ENCODE peak calls at places on chromosomes 2 and 18, in six cellular contexts. One of them, this sample, is unnamed.
A peak's percentile ranks its signal among the peaks of the same experiment; 100 is the strongest.

GRCh38 chr2:73092146-73092783 is 20.5 kb downstream of the RAB11FIP5 start:
- DNase-seq in fibroblast of mammary gland: no peak
- DNase-seq in GM20000: no peak
- DNase-seq in thyroid gland: no peak
- DNase-seq in adrenal gland: no peak
- DNase-seq in RWPE1: no peak
- DNase-seq in this sample: no peak

GRCh38 chr2:179842498-179843153 is 18.8 kb downstream of the ZNF385B start:
- DNase-seq in fibroblast of mammary gland: peak; percentile 8
- DNase-seq in GM20000: peak; percentile 29
- DNase-seq in thyroid gland: no peak
- DNase-seq in adrenal gland: peak; percentile 40
- DNase-seq in RWPE1: no peak
- DNase-seq in this sample: peak; percentile 22

GRCh38 chr2:235402444-235402843 is 91.4 kb upstream of the AGAP1 start:
- DNase-seq in fibroblast of mammary gland: no peak
- DNase-seq in GM20000: no peak
- DNase-seq in thyroid gland: no peak
- DNase-seq in adrenal gland: no peak
- DNase-seq in RWPE1: peak; percentile 28
- DNase-seq in this sample: no peak

GRCh38 chr18:23259701-23260661 is 124.7 kb downstream of the CABLES1 start:
- DNase-seq in fibroblast of mammary gland: peak; percentile 61
- DNase-seq in GM20000: peak; percentile 46
- DNase-seq in thyroid gland: peak; percentile 99
- DNase-seq in adrenal gland: peak; percentile 73
- DNase-seq in RWPE1: peak; percentile 15
- DNase-seq in this sample: peak; percentile 96

GRCh38 chr18:43129946-43130523 is 14.6 kb upstream of the RIT2 start:
- DNase-seq in fibroblast of mammary gland: peak; percentile 39
- DNase-seq in GM20000: no peak
- DNase-seq in thyroid gland: peak; percentile 2
- DNase-seq in adrenal gland: no peak
- DNase-seq in RWPE1: no peak
- DNase-seq in this sample: peak; percentile 3

GRCh38 chr2:176613358-176614032 is 344.3 kb downstream of the MTX2 start:
- DNase-seq in fibroblast of mammary gland: peak; percentile 63
- DNase-seq in GM20000: no peak
- DNase-seq in thyroid gland: no peak
- DNase-seq in adrenal gland: no peak
- DNase-seq in RWPE1: no peak
- DNase-seq in this sample: peak; percentile 19

GRCh38 chr2:98468621-98469236 is 24.1 kb downstream of the INPP4A start:
- DNase-seq in fibroblast of mammary gland: peak; percentile 65
- DNase-seq in GM20000: no peak
- DNase-seq in thyroid gland: no peak
- DNase-seq in adrenal gland: no peak
- DNase-seq in RWPE1: no peak
- DNase-seq in this sample: no peak

GRCh38 chr18:644395-645004 is 13.0 kb upstream of the TYMS start:
- DNase-seq in fibroblast of mammary gland: no peak
- DNase-seq in GM20000: no peak
- DNase-seq in thyroid gland: no peak
- DNase-seq in adrenal gland: no peak
- DNase-seq in RWPE1: no peak
- DNase-seq in this sample: no peak

GRCh38 chr2:131556998-131557397 is 29.3 kb downstream of the CCDC74A start:
- DNase-seq in fibroblast of mammary gland: no peak
- DNase-seq in GM20000: no peak
- DNase-seq in thyroid gland: no peak
- DNase-seq in adrenal gland: no peak
- DNase-seq in RWPE1: no peak
- DNase-seq in this sample: no peak

GRCh38 chr18:48968412-48969215 is 17.8 kb upstream of the SMAD7 start:
- DNase-seq in fibroblast of mammary gland: no peak
- DNase-seq in GM20000: no peak
- DNase-seq in thyroid gland: no peak
- DNase-seq in adrenal gland: no peak
- DNase-seq in RWPE1: no peak
- DNase-seq in this sample: no peak

GRCh38 chr2:176873403-176873802 is 339.2 kb upstream of the HNRNPA3 start:
- DNase-seq in fibroblast of mammary gland: peak; percentile 21
- DNase-seq in GM20000: no peak
- DNase-seq in thyroid gland: no peak
- DNase-seq in adrenal gland: no peak
- DNase-seq in RWPE1: no peak
- DNase-seq in this sample: no peak

GRCh38 chr2:147621656-147622197 is 223.1 kb upstream of the ACVR2A start:
- DNase-seq in fibroblast of mammary gland: no peak
- DNase-seq in GM20000: no peak
- DNase-seq in thyroid gland: no peak
- DNase-seq in adrenal gland: no peak
- DNase-seq in RWPE1: no peak
- DNase-seq in this sample: no peak

GRCh38 chr18:28086530-28087172 is 90.3 kb downstream of the CDH2 start:
- DNase-seq in fibroblast of mammary gland: peak; percentile 60
- DNase-seq in GM20000: no peak
- DNase-seq in thyroid gland: no peak
- DNase-seq in adrenal gland: no peak
- DNase-seq in RWPE1: no peak
- DNase-seq in this sample: no peak

GRCh38 chr2:213004197-213004821 is 147.1 kb downstream of the IKZF2 start:
- DNase-seq in fibroblast of mammary gland: no peak
- DNase-seq in GM20000: no peak
- DNase-seq in thyroid gland: no peak
- DNase-seq in adrenal gland: no peak
- DNase-seq in RWPE1: no peak
- DNase-seq in this sample: no peak

GRCh38 chr2:86398500-86398899 is 42.7 kb upstream of the KDM3A start:
- DNase-seq in fibroblast of mammary gland: no peak
- DNase-seq in GM20000: no peak
- DNase-seq in thyroid gland: no peak
- DNase-seq in adrenal gland: no peak
- DNase-seq in RWPE1: no peak
- DNase-seq in this sample: no peak

GRCh38 chr2:158926478-158926948 is 41.9 kb upstream of the TANC1 start:
- DNase-seq in fibroblast of mammary gland: peak; percentile 79
- DNase-seq in GM20000: no peak
- DNase-seq in thyroid gland: peak; percentile 72
- DNase-seq in adrenal gland: no peak
- DNase-seq in RWPE1: peak; percentile 34
- DNase-seq in this sample: peak; percentile 66

GRCh38 chr2:36438454-36438977 is 82.9 kb downstream of the CRIM1 start:
- DNase-seq in fibroblast of mammary gland: peak; percentile 99
- DNase-seq in GM20000: no peak
- DNase-seq in thyroid gland: no peak
- DNase-seq in adrenal gland: no peak
- DNase-seq in RWPE1: peak; percentile 96
- DNase-seq in this sample: peak; percentile 94

GRCh38 chr18:48982269-48982668 is 31.5 kb upstream of the SMAD7 start:
- DNase-seq in fibroblast of mammary gland: no peak
- DNase-seq in GM20000: no peak
- DNase-seq in thyroid gland: no peak
- DNase-seq in adrenal gland: no peak
- DNase-seq in RWPE1: no peak
- DNase-seq in this sample: no peak

GRCh38 chr2:5022056-5022455 is 670.1 kb upstream of the SOX11 start:
- DNase-seq in fibroblast of mammary gland: no peak
- DNase-seq in GM20000: no peak
- DNase-seq in thyroid gland: no peak
- DNase-seq in adrenal gland: no peak
- DNase-seq in RWPE1: no peak
- DNase-seq in this sample: no peak

GRCh38 chr2:54603357-54603756 is 120.1 kb upstream of the EML6 start:
- DNase-seq in fibroblast of mammary gland: peak; percentile 19
- DNase-seq in GM20000: no peak
- DNase-seq in thyroid gland: no peak
- DNase-seq in adrenal gland: no peak
- DNase-seq in RWPE1: no peak
- DNase-seq in this sample: no peak

GRCh38 chr2:101759162-101759561 is 61.7 kb downstream of the MAP4K4 start:
- DNase-seq in fibroblast of mammary gland: peak; percentile 93
- DNase-seq in GM20000: no peak
- DNase-seq in thyroid gland: no peak
- DNase-seq in adrenal gland: peak; percentile 23
- DNase-seq in RWPE1: peak; percentile 62
- DNase-seq in this sample: peak; percentile 96

GRCh38 chr2:201797175-201797840 is 9.0 kb upstream of the CDK15 start:
- DNase-seq in fibroblast of mammary gland: peak; percentile 74
- DNase-seq in GM20000: no peak
- DNase-seq in thyroid gland: no peak
- DNase-seq in adrenal gland: no peak
- DNase-seq in RWPE1: no peak
- DNase-seq in this sample: peak; percentile 21

GRCh38 chr2:128513416-128514283 is 195.0 kb upstream of the HS6ST1 start:
- DNase-seq in fibroblast of mammary gland: no peak
- DNase-seq in GM20000: no peak
- DNase-seq in thyroid gland: no peak
- DNase-seq in adrenal gland: peak; percentile 27
- DNase-seq in RWPE1: no peak
- DNase-seq in this sample: no peak

GRCh38 chr2:195038158-195038557 is 618.9 kb upstream of the SLC39A10 start:
- DNase-seq in fibroblast of mammary gland: peak; percentile 3
- DNase-seq in GM20000: no peak
- DNase-seq in thyroid gland: no peak
- DNase-seq in adrenal gland: no peak
- DNase-seq in RWPE1: no peak
- DNase-seq in this sample: peak; percentile 35

GRCh38 chr2:26849056-26850001 is 1.4 kb downstream of the DPYSL5 start:
- DNase-seq in fibroblast of mammary gland: no peak
- DNase-seq in GM20000: peak; percentile 55
- DNase-seq in thyroid gland: no peak
- DNase-seq in adrenal gland: no peak
- DNase-seq in RWPE1: no peak
- DNase-seq in this sample: no peak

GRCh38 chr18:58567453-58568196 is 61.3 kb downstream of the ALPK2 start:
- DNase-seq in fibroblast of mammary gland: peak; percentile 100
- DNase-seq in GM20000: no peak
- DNase-seq in thyroid gland: no peak
- DNase-seq in adrenal gland: no peak
- DNase-seq in RWPE1: peak; percentile 42
- DNase-seq in this sample: peak; percentile 89

GRCh38 chr2:177332041-177332991 is 60.3 kb upstream of the AGPS start:
- DNase-seq in fibroblast of mammary gland: peak; percentile 81
- DNase-seq in GM20000: peak; percentile 48
- DNase-seq in thyroid gland: peak; percentile 62
- DNase-seq in adrenal gland: peak; percentile 69
- DNase-seq in RWPE1: peak; percentile 41
- DNase-seq in this sample: peak; percentile 88

GRCh38 chr2:9206991-9207640 is 504 bp downstream of the ASAP2 start:
- DNase-seq in fibroblast of mammary gland: no peak
- DNase-seq in GM20000: peak; percentile 59
- DNase-seq in thyroid gland: peak; percentile 45
- DNase-seq in adrenal gland: peak; percentile 29
- DNase-seq in RWPE1: peak; percentile 34
- DNase-seq in this sample: no peak

GRCh38 chr18:10477863-10478260 is 23.4 kb downstream of the APCDD1 start:
- DNase-seq in fibroblast of mammary gland: no peak
- DNase-seq in GM20000: no peak
- DNase-seq in thyroid gland: no peak
- DNase-seq in adrenal gland: no peak
- DNase-seq in RWPE1: no peak
- DNase-seq in this sample: no peak

GRCh38 chr2:98324181-98324580 is 22.1 kb upstream of the CNGA3 start:
- DNase-seq in fibroblast of mammary gland: peak; percentile 58
- DNase-seq in GM20000: no peak
- DNase-seq in thyroid gland: no peak
- DNase-seq in adrenal gland: no peak
- DNase-seq in RWPE1: no peak
- DNase-seq in this sample: peak; percentile 44

GRCh38 chr18:75869197-75869596 is 441.7 kb upstream of the SMIM21 start:
- DNase-seq in fibroblast of mammary gland: no peak
- DNase-seq in GM20000: no peak
- DNase-seq in thyroid gland: no peak
- DNase-seq in adrenal gland: no peak
- DNase-seq in RWPE1: no peak
- DNase-seq in this sample: no peak

GRCh38 chr2:208255557-208256106 is 761 bp upstream of the IDH1 start:
- DNase-seq in fibroblast of mammary gland: no peak
- DNase-seq in GM20000: no peak
- DNase-seq in thyroid gland: no peak
- DNase-seq in adrenal gland: peak; percentile 26
- DNase-seq in RWPE1: no peak
- DNase-seq in this sample: no peak
- TF ChIP-seq CTCF in fibroblast of mammary gland: no peak
- TF ChIP-seq CTCF in GM20000: no peak
- TF ChIP-seq CTCF in thyroid gland: no peak
- TF ChIP-seq CTCF in adrenal gland: no peak
- TF ChIP-seq CTCF in RWPE1: peak; percentile 29
- TF ChIP-seq CTCF in this sample: no peak

DNA sequence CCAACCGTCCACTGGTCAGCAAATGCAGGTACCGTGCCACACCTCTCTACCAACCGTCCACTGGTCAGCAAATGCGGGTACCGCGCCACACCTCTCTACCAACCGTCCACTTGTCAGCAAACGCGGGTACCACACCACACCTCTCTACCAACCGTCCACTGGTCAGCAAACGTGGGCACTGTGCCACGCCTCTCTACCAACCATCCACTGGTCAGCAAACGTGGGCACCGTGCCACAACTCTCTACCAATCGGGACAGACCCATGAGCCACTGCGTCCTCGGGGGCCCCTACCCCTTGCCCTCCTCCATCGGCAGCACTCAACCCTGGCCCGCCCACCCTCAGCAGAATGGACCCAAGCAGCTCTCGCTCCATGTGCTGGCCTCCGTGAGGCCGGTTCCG is 226.4 kb upstream of the SALL3 start:
- DNase-seq in fibroblast of mammary gland: no peak
- DNase-seq in GM20000: no peak
- DNase-seq in thyroid gland: no peak
- DNase-seq in adrenal gland: no peak
- DNase-seq in RWPE1: no peak
- DNase-seq in this sample: no peak
- TF ChIP-seq CTCF in fibroblast of mammary gland: no peak
- TF ChIP-seq CTCF in GM20000: no peak
- TF ChIP-seq CTCF in thyroid gland: no peak
- TF ChIP-seq CTCF in adrenal gland: no peak
- TF ChIP-seq CTCF in RWPE1: no peak
- TF ChIP-seq CTCF in this sample: no peak

DNA sequence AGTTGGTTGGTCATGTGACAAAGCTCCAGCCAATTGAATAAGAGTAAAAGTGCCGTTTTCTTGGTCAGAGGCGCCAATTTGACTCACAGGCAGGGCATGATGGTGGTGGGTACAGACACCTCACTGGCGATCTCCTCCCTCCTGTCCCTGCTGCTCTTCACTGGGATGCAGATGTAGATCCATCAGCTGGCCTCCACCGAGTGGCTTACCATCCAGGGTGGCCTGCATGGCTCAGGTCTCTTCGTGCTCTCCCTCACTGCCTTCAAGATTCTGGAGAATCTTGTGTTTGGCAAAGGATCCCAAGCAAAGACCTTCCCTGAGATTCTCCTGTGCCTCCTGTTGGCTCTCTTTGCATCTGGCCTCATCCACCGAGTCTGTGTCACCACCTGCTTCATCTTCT is 12.9 kb downstream of the SIX2 start:
- DNase-seq in fibroblast of mammary gland: no peak
- DNase-seq in GM20000: no peak
- DNase-seq in thyroid gland: no peak
- DNase-seq in adrenal gland: no peak
- DNase-seq in RWPE1: no peak
- DNase-seq in this sample: no peak
- TF ChIP-seq CTCF in fibroblast of mammary gland: no peak
- TF ChIP-seq CTCF in GM20000: no peak
- TF ChIP-seq CTCF in thyroid gland: no peak
- TF ChIP-seq CTCF in adrenal gland: no peak
- TF ChIP-seq CTCF in RWPE1: no peak
- TF ChIP-seq CTCF in this sample: no peak

GRCh38 chr2:181178823-181179412 is 198.5 kb downstream of the UBE2E3 start:
- DNase-seq in fibroblast of mammary gland: no peak
- DNase-seq in GM20000: no peak
- DNase-seq in thyroid gland: no peak
- DNase-seq in adrenal gland: no peak
- DNase-seq in RWPE1: peak; percentile 4
- DNase-seq in this sample: no peak
- TF ChIP-seq CTCF in fibroblast of mammary gland: peak; percentile 53
- TF ChIP-seq CTCF in GM20000: peak; percentile 29
- TF ChIP-seq CTCF in thyroid gland: no peak
- TF ChIP-seq CTCF in adrenal gland: no peak
- TF ChIP-seq CTCF in RWPE1: peak; percentile 11
- TF ChIP-seq CTCF in this sample: peak; percentile 42